ENCODE peak calls at places on chromosome 9, in four cellular contexts. L is activated naive CD4-positive, alpha-beta T cell; Y is astrocyte of the cerebellum; Q is GM13976. U is an unnamed sample.

GRCh38 chr9:71955300-71955915 is 44.0 kb downstream of the C9orf85 start:
- DNase-seq in Q (no peak), L (no peak), Y (no peak), U (no peak)

GRCh38 chr9:22512495-22512894 is 65.9 kb downstream of the DMRTA1 start:
- DNase-seq in L (no peak), Y (no peak), Q (no peak), U (no peak)

GRCh38 chr9:3467593-3468219 is 58.1 kb downstream of the RFX3 start:
- DNase-seq in L (peak; percentile 3), Y (peak; percentile 63), Q (peak; percentile 51), U (no peak)

GRCh38 chr9:115850548-115851304 is 302.9 kb upstream of the PAPPA start:
- DNase-seq in Q (no peak), Y (peak; percentile 63), L (no peak), U (no peak)

GRCh38 chr9:87834357-87834756 is 48.3 kb upstream of the SPATA31E1 start:
- DNase-seq in Q (no peak), Y (no peak), L (no peak), U (no peak)

GRCh38 chr9:21568484-21568883 is 86.4 kb upstream of the IFNE start:
- DNase-seq in L (no peak), Y (no peak), Q (no peak), U (no peak)

GRCh38 chr9:91789941-91790340 is 160.1 kb downstream of the ROR2 start:
- DNase-seq in Q (no peak), Y (no peak), L (no peak), U (no peak)

GRCh38 chr9:17694336-17694735 is 115.5 kb downstream of the SH3GL2 start:
- DNase-seq in Y (no peak), Q (no peak), L (no peak), U (no peak)

GRCh38 chr9:133968428-133968827 is 23.7 kb downstream of the VAV2 start:
- DNase-seq in L (no peak), Q (no peak), Y (no peak), U (no peak)

GRCh38 chr9:129185991-129186390 is 7.9 kb upstream of the IER5L start:
- DNase-seq in L (no peak), Q (no peak), Y (no peak), U (no peak)

GRCh38 chr9:131608469-131609115 is 63.3 kb downstream of the PRRT1B start:
- DNase-seq in Y (peak; percentile 80), Q (no peak), L (no peak), U (no peak)

GRCh38 chr9:134561427-134562145 is 80.0 kb upstream of the COL5A1 start:
- DNase-seq in Q (no peak), L (no peak), Y (no peak), U (no peak)

GRCh38 chr9:13263511-13263910 is 16.0 kb downstream of the MPDZ start:
- DNase-seq in L (no peak), Q (no peak), Y (no peak), U (no peak)

GRCh38 chr9:22379272-22379671 is 67.4 kb upstream of the DMRTA1 start:
- DNase-seq in Q (no peak), Y (no peak), L (no peak), U (no peak)

GRCh38 chr9:115689331-115689730 is 464.3 kb upstream of the PAPPA start:
- DNase-seq in Q (no peak), L (no peak), Y (no peak), U (no peak)

GRCh38 chr9:117073071-117073470 is 341.8 kb downstream of the ASTN2 start:
- DNase-seq in Q (no peak), L (no peak), Y (no peak), U (no peak)

GRCh38 chr9:136321561-136321960 is 5.8 kb upstream of the GPSM1 start:
- DNase-seq in Q (no peak), L (no peak), Y (no peak), U (no peak)

GRCh38 chr9:120153258-120153657 is 426.7 kb downstream of the CDK5RAP2 start:
- DNase-seq in Q (no peak), Y (no peak), L (no peak), U (no peak)

U was measured in cortex of kidney.